ENCODE peak calls at places on chromosome 1, in six cellular contexts. C is DND-41; Q is fibroblast of lung; H is adrenal gland; J is CD8-positive, alpha-beta memory T cell; A is lower lobe of right lung. T is an unnamed sample.

GRCh38 chr1:119081705-119082104 is 58.7 kb downstream of the WARS2 start:
- DNase-seq in C (no peak), Q (peak; percentile 23), H (no peak), J (no peak), A (no peak), T (no peak)

GRCh38 chr1:22128392-22128791 is 14.5 kb downstream of the WNT4 start:
- DNase-seq in C (no peak), Q (no peak), H (no peak), J (no peak), A (no peak), T (no peak)

GRCh38 chr1:15290382-15290781 is 43.4 kb downstream of the FHAD1 start:
- DNase-seq in C (no peak), Q (peak; percentile 92), H (no peak), J (no peak), A (no peak), T (no peak)

GRCh38 chr1:161382214-161383019 is 14.7 kb upstream of the CFAP126 start:
- DNase-seq in C (no peak), Q (peak; percentile 80), H (no peak), J (peak; percentile 37), A (no peak), T (no peak)

GRCh38 chr1:166944186-166944967 is 31.0 kb downstream of the ILDR2 start:
- DNase-seq in C (peak; percentile 55), Q (peak; percentile 98), H (no peak), J (no peak), A (no peak), T (no peak)

GRCh38 chr1:152053375-152053774 is 16.6 kb upstream of the S100A11 start:
- DNase-seq in C (no peak), Q (no peak), H (no peak), J (no peak), A (no peak), T (no peak)

GRCh38 chr1:168801032-168801745 is 72.2 kb upstream of the DPT start:
- DNase-seq in C (no peak), Q (peak; percentile 15), H (no peak), J (no peak), A (no peak), T (no peak)

GRCh38 chr1:72282690-72283203 is 408 bp upstream of the NEGR1 start:
- DNase-seq in C (peak; percentile 88), Q (peak; percentile 94), H (peak; percentile 88), J (peak; percentile 46), A (peak; percentile 89), T (peak; percentile 77)

GRCh38 chr1:94327001-94327685 is 89.8 kb upstream of the ARHGAP29 start:
- DNase-seq in C (no peak), Q (peak; percentile 77), H (peak; percentile 82), J (no peak), A (peak; percentile 52), T (no peak)

GRCh38 chr1:162502928-162503327 is 5.3 kb downstream of the UHMK1 start:
- DNase-seq in C (no peak), Q (peak; percentile 73), H (no peak), J (no peak), A (no peak), T (no peak)

GRCh38 chr1:11970441-11971185 is 9.6 kb upstream of the MFN2 start:
- DNase-seq in C (no peak), Q (no peak), H (no peak), J (no peak), A (no peak), T (no peak)

GRCh38 chr1:174008261-174008660 is 13.9 kb downstream of the RC3H1 start:
- DNase-seq in C (no peak), Q (no peak), H (no peak), J (no peak), A (no peak), T (no peak)

GRCh38 chr1:78388275-78388674 is 102.5 kb upstream of the PTGFR start:
- DNase-seq in C (no peak), Q (peak; percentile 46), H (no peak), J (no peak), A (no peak), T (no peak)

GRCh38 chr1:8862528-8862927 is 16.0 kb downstream of the ENO1 start:
- DNase-seq in C (peak; percentile 68), Q (no peak), H (no peak), J (peak; percentile 25), A (no peak), T (peak; percentile 57)

DNA sequence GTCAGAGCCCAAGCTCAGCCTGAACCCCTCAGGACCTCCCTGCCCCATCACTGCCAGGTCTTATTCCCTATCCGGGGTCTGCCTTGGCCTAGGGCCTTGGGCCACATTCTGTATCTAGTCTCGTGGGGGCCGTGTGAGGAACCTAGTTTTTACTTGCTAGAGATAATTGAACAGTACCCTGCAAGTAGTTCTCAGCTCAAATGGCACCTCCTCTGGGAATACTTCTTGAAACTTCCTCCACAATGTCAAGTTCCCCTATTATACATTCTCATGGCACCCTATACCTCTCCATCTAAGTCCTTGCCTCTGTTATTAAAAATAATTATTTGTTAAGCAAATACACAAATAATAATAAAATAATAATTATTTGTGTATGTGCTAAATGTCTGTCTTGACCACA is 32.9 kb upstream of the CSF1 start:
- DNase-seq in C (no peak), Q (no peak), H (no peak), J (no peak), A (no peak), T (no peak)
- H3K4me1 ChIP-seq in C (no peaks in the 10 kb centered on the region), Q (peaks cover 15% of the 10 kb centered on the region), H (peaks cover 31% of the 10 kb centered on the region), J (peaks cover 4% of the 10 kb centered on the region), A (peaks cover 35% of the 10 kb centered on the region), T (no peaks in the 10 kb centered on the region)

DNA sequence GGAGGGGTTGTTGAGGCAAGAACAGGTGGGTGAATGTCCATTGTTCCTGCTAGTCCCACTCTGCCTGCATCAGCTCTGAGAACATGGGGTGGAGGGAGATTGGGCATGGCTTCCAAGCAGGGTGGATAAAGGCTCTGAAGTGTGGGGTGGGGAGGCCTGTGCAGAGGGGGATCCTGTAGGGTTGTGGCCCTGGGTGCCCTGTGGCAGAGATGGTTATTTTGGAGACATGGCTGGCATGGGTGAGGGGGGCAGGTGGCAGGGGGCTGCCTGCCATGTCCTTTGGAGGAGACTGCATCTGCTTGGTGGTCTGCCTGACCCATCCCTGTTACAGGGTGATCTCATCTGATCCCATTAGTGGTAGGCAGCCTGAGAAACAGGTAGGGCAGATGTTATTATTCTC is 11.2 kb downstream of the MYOG start:
- DNase-seq in C (no peak), Q (no peak), H (no peak), J (no peak), A (no peak), T (no peak)
- H3K4me1 ChIP-seq in C (no peaks in the 10 kb centered on the region), Q (no peaks in the 10 kb centered on the region), H (peaks cover 12% of the 10 kb centered on the region), J (peaks cover 3% of the 10 kb centered on the region), A (peaks cover 15% of the 10 kb centered on the region), T (no peaks in the 10 kb centered on the region)

GRCh38 chr1:23209765-23210164 is 7.5 kb downstream of the HTR1D start:
- DNase-seq in C (no peak), Q (no peak), H (no peak), J (no peak), A (no peak), T (no peak)

GRCh38 chr1:23210351-23210785 is 6.9 kb downstream of the HTR1D start:
- DNase-seq in C (no peak), Q (no peak), H (no peak), J (no peak), A (no peak), T (no peak)

GRCh38 chr1:23208527-23208926 is 8.8 kb downstream of the HTR1D start:
- DNase-seq in C (no peak), Q (no peak), H (no peak), J (no peak), A (no peak), T (no peak)

GRCh38 chr1:23211955-23212354 is 5.3 kb downstream of the HTR1D start:
- DNase-seq in C (no peak), Q (no peak), H (no peak), J (no peak), A (no peak), T (no peak)

DNA sequence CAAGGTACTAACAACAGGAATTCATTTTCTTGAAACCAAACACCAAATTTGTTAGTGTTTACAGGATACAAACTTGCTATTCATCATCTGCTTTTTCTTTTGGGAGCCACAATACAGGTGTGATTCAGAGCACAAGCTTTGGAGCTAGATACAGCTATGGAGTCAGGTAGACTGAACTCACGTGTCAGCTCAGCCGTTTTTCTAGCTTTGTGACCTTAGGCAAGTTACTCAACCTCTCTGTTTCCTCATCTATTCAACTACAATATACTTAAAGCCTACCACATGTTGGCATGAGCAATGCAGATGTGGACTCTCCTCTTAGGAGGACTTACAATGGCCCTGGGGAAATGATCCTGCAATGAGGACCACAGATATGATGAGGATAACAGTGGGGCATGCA is 6.3 kb downstream of the HTR1D start:
- DNase-seq in C (no peak), Q (no peak), H (no peak), J (no peak), A (no peak), T (no peak)
- H3K4me1 ChIP-seq in C (no peaks in the 10 kb centered on the region), Q (no peaks in the 10 kb centered on the region), H (no peaks in the 10 kb centered on the region), J (no peaks in the 10 kb centered on the region), A (no peaks in the 10 kb centered on the region), T (no peaks in the 10 kb centered on the region)

GRCh38 chr1:234535208-234535607 is 56.2 kb upstream of the TARBP1 start:
- DNase-seq in C (no peak), Q (no peak), H (peak; percentile 49), J (no peak), A (no peak), T (no peak)
- H3K4me1 ChIP-seq in C (peaks cover 5% of the 10 kb centered on the region), Q (peaks cover 40% of the 10 kb centered on the region), H (peaks cover 64% of the 10 kb centered on the region), J (no peaks in the 10 kb centered on the region), A (peaks cover 79% of the 10 kb centered on the region), T (peaks cover 39% of the 10 kb centered on the region)

GRCh38 chr1:200437556-200438203 is 27.8 kb upstream of the ZNF281 start:
- DNase-seq in C (no peak), Q (peak; percentile 40), H (no peak), J (peak; percentile 1), A (no peak), T (no peak)

GRCh38 chr1:200436436-200436835 is 26.6 kb upstream of the ZNF281 start:
- DNase-seq in C (no peak), Q (peak; percentile 9), H (no peak), J (no peak), A (no peak), T (no peak)

GRCh38 chr1:200435200-200435780 is 25.5 kb upstream of the ZNF281 start:
- DNase-seq in C (no peak), Q (peak; percentile 36), H (no peak), J (no peak), A (no peak), T (no peak)

GRCh38 chr1:200438911-200439310 is 29.1 kb upstream of the ZNF281 start:
- DNase-seq in C (no peak), Q (peak; percentile 79), H (no peak), J (no peak), A (no peak), T (no peak)

GRCh38 chr1:200437088-200437487 is 27.3 kb upstream of the ZNF281 start:
- DNase-seq in C (no peak), Q (no peak), H (no peak), J (no peak), A (no peak), T (no peak)
- H3K4me1 ChIP-seq in C (peaks cover 9% of the 10 kb centered on the region), Q (no peaks in the 10 kb centered on the region), H (no peaks in the 10 kb centered on the region), J (no peaks in the 10 kb centered on the region), A (no peaks in the 10 kb centered on the region), T (no peaks in the 10 kb centered on the region)

GRCh38 chr1:84803604-84804003 is 89.4 kb downstream of the LPAR3 start:
- DNase-seq in C (no peak), Q (no peak), H (no peak), J (no peak), A (no peak), T (no peak)
- H3K4me1 ChIP-seq in C (no peaks in the 10 kb centered on the region), Q (no peaks in the 10 kb centered on the region), H (no peaks in the 10 kb centered on the region), J (no peaks in the 10 kb centered on the region), A (no peaks in the 10 kb centered on the region), T (no peaks in the 10 kb centered on the region)

GRCh38 chr1:244350027-244350426 is 101.7 kb downstream of the ADSS2 start:
- DNase-seq in C (no peak), Q (no peak), H (no peak), J (no peak), A (no peak), T (no peak)
- H3K4me1 ChIP-seq in C (no peaks in the 10 kb centered on the region), Q (peaks cover 19% of the 10 kb centered on the region), H (peaks cover 13% of the 10 kb centered on the region), J (no peaks in the 10 kb centered on the region), A (peaks cover 18% of the 10 kb centered on the region), T (no peaks in the 10 kb centered on the region)

T was measured in BE2C.